ENCODE peak calls at places on chromosomes 11 and 22, in eight cellular contexts. Q is tibial nerve, B is cardiac muscle cell, E is MM.1S, X is Panc1, J is pancreas, P is heart right ventricle, D is body of pancreas. S is an unnamed sample.

GRCh38 chr11:67076202-67076601 is 19.6 kb downstream of the RHOD start:
- DNase-seq in J (no peak), D (peak; percentile 27), Q (no peak), X (no peak), B (no peak), P (no peak), E (no peak), S (no peak)

GRCh38 chr11:69617682-69618081 is 23.3 kb upstream of the CCND1 start:
- DNase-seq in X (no peak), D (no peak), J (no peak), E (no peak), Q (no peak), B (no peak), P (no peak), S (no peak)

GRCh38 chr11:41836426-41836825 is 377.0 kb upstream of the LRRC4C start:
- DNase-seq in B (no peak), E (no peak), P (no peak), D (no peak), Q (no peak), X (no peak), J (no peak), S (no peak)

GRCh38 chr22:32852346-32853251 is 51.1 kb downstream of the TIMP3 start:
- DNase-seq in J (no peak), X (no peak), P (peak; percentile 76), B (peak; percentile 40), D (peak; percentile 55), Q (peak; percentile 36), E (no peak), S (no peak)

GRCh38 chr22:49209452-49210195 is 618.0 kb downstream of the BRD1 start:
- DNase-seq in E (no peak), D (peak; percentile 28), X (no peak), P (no peak), Q (no peak), J (peak; percentile 64), B (no peak), S (no peak)

GRCh38 chr11:128336203-128336602 is 251.2 kb downstream of the ETS1 start:
- DNase-seq in X (peak; percentile 45), Q (peak; percentile 20), D (peak; percentile 22), J (no peak), B (no peak), E (no peak), P (peak; percentile 61), S (no peak)

GRCh38 chr11:58254936-58255335 is 13.1 kb downstream of the OR10W1 start:
- DNase-seq in D (no peak), E (no peak), Q (no peak), P (no peak), B (no peak), J (no peak), X (no peak), S (no peak)

GRCh38 chr22:29003975-29004646 is 57.5 kb downstream of the C22orf31 start:
- DNase-seq in J (peak; percentile 66), D (peak; percentile 38), X (no peak), B (peak; percentile 83), Q (no peak), E (no peak), P (no peak), S (no peak)

GRCh38 chr11:72814139-72814830 is at the start of gene ATG16L2:
- DNase-seq in D (peak; percentile 85), P (peak; percentile 90), B (peak; percentile 93), J (peak; percentile 97), X (peak; percentile 30), Q (peak; percentile 53), E (peak; percentile 89), S (peak; percentile 96)

GRCh38 chr11:13335319-13335718 is 57.7 kb downstream of the BMAL1 start:
- DNase-seq in P (peak; percentile 43), E (peak; percentile 47), J (peak; percentile 72), Q (peak; percentile 63), X (no peak), D (peak; percentile 69), B (peak; percentile 64), S (peak; percentile 69)

GRCh38 chr22:40534379-40535188 is 101.9 kb downstream of the MRTFA start:
- DNase-seq in B (no peak), X (no peak), Q (no peak), J (no peak), E (no peak), D (peak; percentile 32), P (no peak), S (no peak)

GRCh38 chr22:49203863-49204598 is 623.6 kb downstream of the BRD1 start:
- DNase-seq in J (peak; percentile 39), P (no peak), B (no peak), E (no peak), D (no peak), Q (no peak), X (no peak), S (no peak)

GRCh38 chr11:2541321-2541680 is 96.5 kb downstream of the KCNQ1 start:
- DNase-seq in J (peak; percentile 15), E (no peak), B (no peak), P (no peak), Q (no peak), D (no peak), X (no peak), S (no peak)

GRCh38 chr22:27224485-27225364 is 567.3 kb downstream of the MIAT start:
- DNase-seq in Q (no peak), B (no peak), E (no peak), X (no peak), J (no peak), D (no peak), P (no peak), S (no peak)

GRCh38 chr22:47718337-47718736 is 955.9 kb downstream of the TBC1D22A start:
- DNase-seq in E (no peak), X (no peak), D (no peak), Q (no peak), B (no peak), P (no peak), J (no peak), S (no peak)

GRCh38 chr22:37661160-37661924 is 2.8 kb downstream of the PDXP start:
- DNase-seq in E (no peak), P (no peak), X (no peak), D (peak; percentile 34), B (peak; percentile 59), Q (no peak), J (no peak), S (no peak)

GRCh38 chr11:66044757-66045156 is 4.2 kb downstream of the GAL3ST3 start:
- DNase-seq in X (no peak), P (no peak), J (no peak), B (no peak), E (no peak), D (no peak), Q (no peak), S (no peak)

GRCh38 chr22:48539261-48539660 is 1288.4 kb downstream of the BRD1 start:
- DNase-seq in J (no peak), E (no peak), B (no peak), P (no peak), Q (no peak), X (no peak), D (no peak), S (no peak)

GRCh38 chr11:70863186-70863585 is 389.2 kb downstream of the SHANK2 start:
- DNase-seq in P (no peak), D (no peak), E (no peak), X (no peak), Q (no peak), B (no peak), J (no peak), S (no peak)

GRCh38 chr22:46746620-46747019 is 8.6 kb upstream of the CERK start:
- DNase-seq in B (no peak), E (no peak), X (no peak), D (peak; percentile 56), Q (no peak), J (no peak), P (no peak), S (no peak)

DNA sequence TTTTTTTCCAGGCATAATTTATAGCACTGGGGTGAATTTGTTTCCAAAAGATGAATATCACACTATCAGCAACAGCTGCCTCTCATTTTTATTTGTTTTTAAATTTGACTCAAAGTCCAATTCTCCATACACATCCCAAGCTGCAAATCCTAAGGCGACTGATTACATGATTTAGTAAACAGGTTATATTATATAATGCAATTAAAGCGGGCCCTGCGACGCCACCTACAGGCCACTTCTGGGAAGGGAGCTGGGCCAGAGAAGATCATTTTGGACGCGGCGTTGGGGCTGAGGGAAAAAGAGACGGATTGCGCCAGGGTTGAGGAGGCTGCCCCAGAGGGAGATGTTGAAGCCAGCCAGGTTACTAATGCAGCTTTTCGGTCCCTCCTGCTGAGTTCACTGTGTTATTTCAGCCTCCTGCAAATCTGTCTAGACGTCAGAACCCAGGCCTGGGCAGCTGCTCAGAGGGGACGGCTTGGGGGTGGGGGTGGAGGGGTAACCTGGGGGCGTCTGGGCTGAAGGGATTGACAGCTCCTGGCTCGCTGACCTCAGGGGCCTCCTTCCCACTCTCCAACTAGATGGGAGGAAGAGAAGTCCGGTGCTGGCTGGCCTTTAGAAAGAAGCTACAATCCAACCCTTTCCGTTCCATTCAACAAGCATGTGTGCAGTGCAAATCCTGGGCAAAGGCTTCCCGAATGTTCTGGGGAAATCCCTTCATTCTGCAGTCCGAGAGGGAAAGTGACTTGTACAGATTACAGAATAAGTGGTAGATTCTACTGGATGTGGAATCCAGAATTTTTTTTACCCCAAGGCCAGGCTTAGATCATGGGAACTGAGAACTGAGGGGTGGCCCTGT is 150.1 kb downstream of the FEZ1 start:
- DNase-seq in B (peak; percentile 77), X (no peak), D (peak; percentile 77), E (peak; percentile 48), P (peak; percentile 81), Q (peak; percentile 89), J (peak; percentile 88), S (peak; percentile 78)
- TF ChIP-seq CTCF in B (peak; percentile 94), X (peak; percentile 98), D (peak; percentile 90), E (peak; percentile 86), P (peak; percentile 89), Q (peak; percentile 88), J (peak; percentile 89), S (peak; percentile 66)

DNA sequence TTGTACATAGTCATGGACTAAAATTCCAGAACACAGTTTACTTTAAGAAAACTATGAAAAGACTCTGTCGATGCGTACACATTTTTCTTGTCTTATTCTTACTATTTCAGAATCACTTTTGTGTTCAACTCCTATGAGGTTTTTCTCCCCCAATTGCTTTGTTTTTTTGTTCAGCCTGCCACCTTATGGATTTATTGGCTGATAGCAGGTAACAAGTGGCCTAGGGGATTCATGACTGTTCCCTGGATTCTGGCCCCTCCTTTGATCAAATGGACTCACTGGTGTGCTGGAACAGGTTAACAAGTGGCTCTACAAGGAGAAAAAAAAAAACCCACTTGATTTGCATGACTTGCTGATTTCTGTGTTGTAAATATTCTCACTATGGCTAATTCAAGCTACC is 10.6 kb downstream of the MMP20 start:
- DNase-seq in P (no peak), Q (no peak), D (no peak), J (no peak), X (no peak), B (no peak), E (no peak), S (no peak)
- TF ChIP-seq CTCF in P (no peak), Q (no peak), D (no peak), J (no peak), X (peak; percentile 64), B (no peak), E (peak; percentile 14), S (peak; percentile 23)

GRCh38 chr22:38788016-38788415 is 5.9 kb downstream of the DNAL4 start:
- DNase-seq in B (no peak), X (no peak), D (peak; percentile 12), J (no peak), Q (no peak), P (no peak), E (no peak), S (no peak)
- TF ChIP-seq CTCF in B (no peak), X (no peak), D (no peak), J (no peak), Q (no peak), P (no peak), E (no peak), S (no peak)

GRCh38 chr11:4994551-4994950 is at the start of gene OR51L1:
- DNase-seq in E (no peak), P (no peak), J (no peak), B (no peak), X (no peak), Q (no peak), D (no peak), S (no peak)

GRCh38 chr11:4991066-4991465 is 3.6 kb upstream of the OR51L1 start:
- DNase-seq in E (peak; percentile 24), X (no peak), P (no peak), J (no peak), Q (no peak), D (no peak), B (no peak), S (no peak)
- TF ChIP-seq CTCF in E (peak; percentile 15), X (peak; percentile 57), P (no peak), J (no peak), Q (no peak), D (peak; percentile 31), B (peak; percentile 22), S (no peak)